ENCODE peak calls at places on chromosome 17, in five cellular contexts. One of them, this sample, is unnamed.

GRCh38 chr17:17227608-17228520 is 9.1 kb downstream of the FLCN start:
- DNase-seq in GM23248: no peak
- DNase-seq in mammary epithelial cell: no peak
- DNase-seq in IMR-90: no peak
- DNase-seq in neuronal stem cell: no peak
- DNase-seq in this sample: no peak

GRCh38 chr17:181213-182163 is at the start of gene DOC2B:
- DNase-seq in IMR-90: peak
- DNase-seq in GM23248: peak
- DNase-seq in neuronal stem cell: peak
- DNase-seq in mammary epithelial cell: peak
- DNase-seq in this sample: no peak

GRCh38 chr17:72772331-72772821 is 320.1 kb downstream of the SLC39A11 start:
- DNase-seq in IMR-90: no peak
- DNase-seq in neuronal stem cell: no peak
- DNase-seq in GM23248: no peak
- DNase-seq in mammary epithelial cell: no peak
- DNase-seq in this sample: no peak

GRCh38 chr17:72697602-72698146 is 394.8 kb downstream of the SLC39A11 start:
- DNase-seq in mammary epithelial cell: no peak
- DNase-seq in GM23248: no peak
- DNase-seq in neuronal stem cell: no peak
- DNase-seq in IMR-90: peak
- DNase-seq in this sample: no peak

GRCh38 chr17:45311762-45312476 is 4.9 kb downstream of the MAP3K14 start:
- DNase-seq in IMR-90: peak
- DNase-seq in GM23248: peak
- DNase-seq in mammary epithelial cell: peak
- DNase-seq in neuronal stem cell: no peak
- DNase-seq in this sample: peak

GRCh38 chr17:44983563-44983962 is 15.5 kb upstream of the C1QL1 start:
- DNase-seq in GM23248: no peak
- DNase-seq in neuronal stem cell: no peak
- DNase-seq in IMR-90: no peak
- DNase-seq in mammary epithelial cell: no peak
- DNase-seq in this sample: no peak

GRCh38 chr17:1029196-1029911 is 32.4 kb downstream of the TIMM22 start:
- DNase-seq in mammary epithelial cell: peak
- DNase-seq in GM23248: peak
- DNase-seq in IMR-90: peak
- DNase-seq in neuronal stem cell: no peak
- DNase-seq in this sample: no peak

GRCh38 chr17:38796451-38796850 is 2.9 kb downstream of the PIP4K2B start:
- DNase-seq in IMR-90: no peak
- DNase-seq in neuronal stem cell: no peak
- DNase-seq in GM23248: no peak
- DNase-seq in mammary epithelial cell: no peak
- DNase-seq in this sample: no peak

GRCh38 chr17:46264456-46265198 is 30.3 kb upstream of the LRRC37A start:
- DNase-seq in GM23248: peak
- DNase-seq in IMR-90: peak
- DNase-seq in mammary epithelial cell: peak
- DNase-seq in neuronal stem cell: no peak
- DNase-seq in this sample: no peak

GRCh38 chr17:76091526-76092285 is 11.9 kb downstream of the EXOC7 start:
- DNase-seq in GM23248: no peak
- DNase-seq in IMR-90: no peak
- DNase-seq in mammary epithelial cell: no peak
- DNase-seq in neuronal stem cell: no peak
- DNase-seq in this sample: no peak

GRCh38 chr17:44307387-44308186 is 814 bp upstream of the RUNDC3A start:
- DNase-seq in neuronal stem cell: no peak
- DNase-seq in mammary epithelial cell: peak
- DNase-seq in GM23248: peak
- DNase-seq in IMR-90: no peak
- DNase-seq in this sample: no peak

GRCh38 chr17:42097691-42098661 is at the start of gene ZNF385C:
- DNase-seq in GM23248: no peak
- DNase-seq in mammary epithelial cell: no peak
- DNase-seq in neuronal stem cell: no peak
- DNase-seq in IMR-90: no peak
- DNase-seq in this sample: no peak

GRCh38 chr17:29571883-29572681 is 3.6 kb downstream of the TP53I13 start:
- DNase-seq in GM23248: peak
- DNase-seq in mammary epithelial cell: no peak
- DNase-seq in neuronal stem cell: no peak
- DNase-seq in IMR-90: no peak
- DNase-seq in this sample: no peak

GRCh38 chr17:34254146-34254545 is 939 bp upstream of the CCL2 start:
- DNase-seq in IMR-90: peak
- DNase-seq in mammary epithelial cell: no peak
- DNase-seq in neuronal stem cell: no peak
- DNase-seq in GM23248: peak
- DNase-seq in this sample: no peak

GRCh38 chr17:10337976-10338375 is 34.8 kb downstream of the MYH13 start:
- DNase-seq in neuronal stem cell: no peak
- DNase-seq in IMR-90: peak
- DNase-seq in GM23248: peak
- DNase-seq in mammary epithelial cell: no peak
- DNase-seq in this sample: no peak

GRCh38 chr17:3658784-3659449 is 9.5 kb downstream of the TAX1BP3 start:
- DNase-seq in IMR-90: no peak
- DNase-seq in GM23248: no peak
- DNase-seq in neuronal stem cell: no peak
- DNase-seq in mammary epithelial cell: no peak
- DNase-seq in this sample: peak

GRCh38 chr17:35254107-35254802 is 11.4 kb downstream of the SLFN5 start:
- DNase-seq in GM23248: peak
- DNase-seq in neuronal stem cell: no peak
- DNase-seq in mammary epithelial cell: peak
- DNase-seq in IMR-90: peak
- DNase-seq in this sample: no peak

GRCh38 chr17:38415250-38416194 is 12.7 kb upstream of the ARHGAP23 start:
- DNase-seq in IMR-90: peak
- DNase-seq in neuronal stem cell: no peak
- DNase-seq in GM23248: peak
- DNase-seq in mammary epithelial cell: no peak
- DNase-seq in this sample: peak

GRCh38 chr17:4721203-4722135 is 9.8 kb upstream of the MED11 start:
- DNase-seq in mammary epithelial cell: no peak
- DNase-seq in GM23248: no peak
- DNase-seq in neuronal stem cell: no peak
- DNase-seq in IMR-90: peak
- DNase-seq in this sample: peak

GRCh38 chr17:80980397-80981061 is 11.1 kb upstream of the CHMP6 start:
- DNase-seq in IMR-90: peak
- DNase-seq in GM23248: peak
- DNase-seq in neuronal stem cell: no peak
- DNase-seq in mammary epithelial cell: peak
- DNase-seq in this sample: no peak

GRCh38 chr17:66533572-66533971 is 231.2 kb downstream of the PRKCA start:
- DNase-seq in GM23248: no peak
- DNase-seq in mammary epithelial cell: no peak
- DNase-seq in IMR-90: peak
- DNase-seq in neuronal stem cell: peak
- DNase-seq in this sample: no peak

GRCh38 chr17:42891539-42892152 is 9.0 kb upstream of the G6PC1 start:
- DNase-seq in mammary epithelial cell: no peak
- DNase-seq in GM23248: peak
- DNase-seq in IMR-90: peak
- DNase-seq in neuronal stem cell: no peak
- DNase-seq in this sample: no peak

GRCh38 chr17:17739388-17740066 is 58.3 kb downstream of the RAI1 start:
- DNase-seq in neuronal stem cell: no peak
- DNase-seq in GM23248: peak
- DNase-seq in IMR-90: peak
- DNase-seq in mammary epithelial cell: peak
- DNase-seq in this sample: no peak

DNA sequence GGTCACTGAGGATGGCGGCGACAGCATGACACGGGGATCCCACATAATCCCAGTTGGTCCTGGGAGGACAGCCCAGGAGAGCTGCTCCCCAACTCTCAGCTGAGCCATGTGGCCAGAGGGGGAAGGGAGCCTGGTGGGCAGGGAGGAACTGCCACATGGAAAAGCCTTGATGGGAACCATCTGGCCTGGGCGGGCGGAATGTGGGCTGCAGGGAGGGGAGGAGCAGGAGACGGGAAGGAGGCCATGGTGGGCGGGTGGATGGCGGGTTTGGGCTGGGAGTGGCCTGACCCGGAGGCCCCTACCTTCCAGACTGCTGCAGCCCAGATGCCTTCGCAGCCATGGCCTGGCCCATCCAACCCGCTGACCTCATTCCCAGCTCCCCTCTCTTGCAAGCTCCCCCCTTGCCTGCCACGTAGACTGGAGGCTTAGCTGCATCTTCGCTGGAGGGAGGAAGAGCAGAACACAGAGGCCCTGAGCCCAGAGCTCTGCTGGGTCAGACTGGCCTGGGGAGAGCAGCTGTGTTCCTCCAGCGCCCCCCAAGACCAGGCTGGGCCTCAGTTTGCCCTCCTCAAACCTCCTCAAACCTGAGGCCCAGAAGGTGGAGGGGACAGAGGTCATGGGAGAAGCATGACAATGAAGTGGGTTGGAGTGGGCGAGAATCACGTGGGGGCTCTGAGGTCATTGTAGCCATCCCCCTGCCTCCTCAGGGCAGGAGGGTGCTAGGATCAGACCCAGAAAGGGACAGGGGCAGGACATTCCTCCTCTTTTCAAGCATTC is 8.2 kb upstream of the COL1A1 start:
- DNase-seq in GM23248: peak
- DNase-seq in IMR-90: peak
- DNase-seq in neuronal stem cell: no peak
- DNase-seq in mammary epithelial cell: no peak
- DNase-seq in this sample: no peak
- H3K9ac ChIP-seq in GM23248: peak
- H3K9ac ChIP-seq in IMR-90: peak
- H3K9ac ChIP-seq in neuronal stem cell: no peak
- H3K9ac ChIP-seq in mammary epithelial cell: no peak
- H3K9ac ChIP-seq in this sample: no peak

GRCh38 chr17:31379796-31380195 is 11.7 kb upstream of the RAB11FIP4 start:
- DNase-seq in GM23248: no peak
- DNase-seq in mammary epithelial cell: no peak
- DNase-seq in neuronal stem cell: no peak
- DNase-seq in IMR-90: no peak
- DNase-seq in this sample: no peak
- H3K4me3 ChIP-seq in GM23248: no peak
- H3K4me3 ChIP-seq in mammary epithelial cell: no peak
- H3K4me3 ChIP-seq in neuronal stem cell: no peak
- H3K4me3 ChIP-seq in IMR-90: no peak
- H3K4me3 ChIP-seq in this sample: no peak

GRCh38 chr17:49016775-49017463 is 19.7 kb downstream of the IGF2BP1 start:
- DNase-seq in IMR-90: peak
- DNase-seq in mammary epithelial cell: peak
- DNase-seq in neuronal stem cell: no peak
- DNase-seq in GM23248: peak
- DNase-seq in this sample: no peak

GRCh38 chr17:49015179-49015923 is 18.2 kb downstream of the IGF2BP1 start:
- DNase-seq in GM23248: no peak
- DNase-seq in mammary epithelial cell: no peak
- DNase-seq in IMR-90: no peak
- DNase-seq in neuronal stem cell: no peak
- DNase-seq in this sample: no peak

GRCh38 chr17:49015924-49016774 is 19.0 kb downstream of the IGF2BP1 start:
- DNase-seq in mammary epithelial cell: no peak
- DNase-seq in neuronal stem cell: no peak
- DNase-seq in GM23248: peak
- DNase-seq in IMR-90: peak
- DNase-seq in this sample: no peak

GRCh38 chr17:49013311-49014205 is 16.4 kb downstream of the IGF2BP1 start:
- DNase-seq in IMR-90: no peak
- DNase-seq in mammary epithelial cell: no peak
- DNase-seq in neuronal stem cell: peak
- DNase-seq in GM23248: peak
- DNase-seq in this sample: no peak

DNA sequence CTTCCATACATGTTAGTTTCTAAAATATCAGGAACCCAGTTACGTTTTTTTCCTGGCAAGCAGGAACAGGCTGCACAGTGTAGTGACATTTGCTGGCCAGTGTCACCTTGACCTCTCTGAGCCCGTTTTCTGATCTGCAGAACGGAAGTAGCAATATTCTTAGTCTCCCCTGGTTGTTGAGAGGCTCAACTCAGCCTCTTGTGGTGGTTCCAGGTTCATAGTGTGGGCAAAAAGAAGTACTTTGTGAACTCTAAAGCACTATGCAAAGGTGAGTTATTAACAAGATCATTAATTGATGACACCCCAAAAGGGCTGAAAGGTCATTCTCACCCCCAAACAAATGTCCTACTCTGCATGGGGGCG is 15.7 kb downstream of the IGF2BP1 start:
- DNase-seq in GM23248: no peak
- DNase-seq in neuronal stem cell: no peak
- DNase-seq in mammary epithelial cell: no peak
- DNase-seq in IMR-90: no peak
- DNase-seq in this sample: no peak
- H3K9ac ChIP-seq in GM23248: peak
- H3K9ac ChIP-seq in neuronal stem cell: no peak
- H3K9ac ChIP-seq in mammary epithelial cell: no peak
- H3K9ac ChIP-seq in IMR-90: peak
- H3K9ac ChIP-seq in this sample: no peak

GRCh38 chr17:58413684-58414083 is 3.6 kb downstream of the RNF43 start:
- DNase-seq in mammary epithelial cell: no peak
- DNase-seq in GM23248: no peak
- DNase-seq in neuronal stem cell: no peak
- DNase-seq in IMR-90: no peak
- DNase-seq in this sample: no peak

GRCh38 chr17:58412910-58413630 is 4.3 kb downstream of the RNF43 start:
- DNase-seq in GM23248: no peak
- DNase-seq in IMR-90: peak
- DNase-seq in neuronal stem cell: no peak
- DNase-seq in mammary epithelial cell: peak
- DNase-seq in this sample: no peak

GRCh38 chr17:58410714-58411407 is 6.5 kb downstream of the RNF43 start:
- DNase-seq in mammary epithelial cell: no peak
- DNase-seq in GM23248: no peak
- DNase-seq in IMR-90: no peak
- DNase-seq in neuronal stem cell: no peak
- DNase-seq in this sample: no peak

GRCh38 chr17:58411408-58411894 is 5.9 kb downstream of the RNF43 start:
- DNase-seq in IMR-90: no peak
- DNase-seq in GM23248: peak
- DNase-seq in mammary epithelial cell: peak
- DNase-seq in neuronal stem cell: no peak
- DNase-seq in this sample: no peak

GRCh38 chr17:58412064-58412703 is 5.2 kb downstream of the RNF43 start:
- DNase-seq in IMR-90: no peak
- DNase-seq in mammary epithelial cell: no peak
- DNase-seq in neuronal stem cell: no peak
- DNase-seq in GM23248: no peak
- DNase-seq in this sample: no peak
- H3K4me3 ChIP-seq in IMR-90: no peak
- H3K4me3 ChIP-seq in mammary epithelial cell: peak
- H3K4me3 ChIP-seq in neuronal stem cell: no peak
- H3K4me3 ChIP-seq in GM23248: no peak
- H3K4me3 ChIP-seq in this sample: no peak